ENCODE peak calls at places on chromosomes 6 and 20, in five cellular contexts. One of them, this sample, is unnamed.

GRCh38 chr6:3732345-3733141 is 19.0 kb downstream of the PXDC1 start:
- DNase-seq in choroid plexus epithelial cell: peak
- DNase-seq in gastrocnemius medialis: peak
- DNase-seq in tibial artery: peak
- DNase-seq in BJ: no peak
- DNase-seq in this sample: peak

GRCh38 chr6:139436521-139437348 is 62.3 kb upstream of the CITED2 start:
- DNase-seq in choroid plexus epithelial cell: no peak
- DNase-seq in gastrocnemius medialis: no peak
- DNase-seq in tibial artery: no peak
- DNase-seq in BJ: no peak
- DNase-seq in this sample: no peak

GRCh38 chr20:36775826-36776225 is 2.3 kb upstream of the DSN1 start:
- DNase-seq in choroid plexus epithelial cell: no peak
- DNase-seq in gastrocnemius medialis: no peak
- DNase-seq in tibial artery: no peak
- DNase-seq in BJ: no peak
- DNase-seq in this sample: no peak

GRCh38 chr6:31407699-31408098 is 4.3 kb downstream of the MICA start:
- DNase-seq in choroid plexus epithelial cell: peak
- DNase-seq in gastrocnemius medialis: no peak
- DNase-seq in tibial artery: no peak
- DNase-seq in BJ: peak
- DNase-seq in this sample: no peak

GRCh38 chr20:33789109-33789857 is 21.9 kb upstream of the CHMP4B start:
- DNase-seq in choroid plexus epithelial cell: peak
- DNase-seq in gastrocnemius medialis: peak
- DNase-seq in tibial artery: no peak
- DNase-seq in BJ: peak
- DNase-seq in this sample: peak

GRCh38 chr6:50925548-50925947 is 106.9 kb downstream of the TFAP2B start:
- DNase-seq in choroid plexus epithelial cell: no peak
- DNase-seq in gastrocnemius medialis: no peak
- DNase-seq in tibial artery: no peak
- DNase-seq in BJ: no peak
- DNase-seq in this sample: no peak

GRCh38 chr6:78089551-78089950 is 436.7 kb downstream of the MEI4 start:
- DNase-seq in choroid plexus epithelial cell: no peak
- DNase-seq in gastrocnemius medialis: no peak
- DNase-seq in tibial artery: no peak
- DNase-seq in BJ: no peak
- DNase-seq in this sample: no peak

GRCh38 chr20:5265339-5265985 is 51.3 kb downstream of the PROKR2 start:
- DNase-seq in choroid plexus epithelial cell: no peak
- DNase-seq in gastrocnemius medialis: no peak
- DNase-seq in tibial artery: no peak
- DNase-seq in BJ: no peak
- DNase-seq in this sample: no peak

GRCh38 chr20:34254979-34255378 is 13.8 kb downstream of the ASIP start:
- DNase-seq in choroid plexus epithelial cell: no peak
- DNase-seq in gastrocnemius medialis: no peak
- DNase-seq in tibial artery: no peak
- DNase-seq in BJ: no peak
- DNase-seq in this sample: no peak

GRCh38 chr6:154602708-154603107 is 92.2 kb upstream of the CNKSR3 start:
- DNase-seq in choroid plexus epithelial cell: no peak
- DNase-seq in gastrocnemius medialis: no peak
- DNase-seq in tibial artery: no peak
- DNase-seq in BJ: no peak
- DNase-seq in this sample: no peak

GRCh38 chr6:129662406-129662766 is 47.6 kb downstream of the ARHGAP18 start:
- DNase-seq in choroid plexus epithelial cell: no peak
- DNase-seq in gastrocnemius medialis: no peak
- DNase-seq in tibial artery: no peak
- DNase-seq in BJ: no peak
- DNase-seq in this sample: no peak

GRCh38 chr6:74971631-74972030 is 234.2 kb downstream of the COL12A1 start:
- DNase-seq in choroid plexus epithelial cell: peak
- DNase-seq in gastrocnemius medialis: no peak
- DNase-seq in tibial artery: no peak
- DNase-seq in BJ: no peak
- DNase-seq in this sample: no peak

GRCh38 chr20:39233755-39234154 is 271.6 kb downstream of the DHX35 start:
- DNase-seq in choroid plexus epithelial cell: no peak
- DNase-seq in gastrocnemius medialis: no peak
- DNase-seq in tibial artery: no peak
- DNase-seq in BJ: no peak
- DNase-seq in this sample: no peak

GRCh38 chr6:111573118-111573883 is 32.4 kb downstream of the TRAF3IP2 start:
- DNase-seq in choroid plexus epithelial cell: peak
- DNase-seq in gastrocnemius medialis: no peak
- DNase-seq in tibial artery: peak
- DNase-seq in BJ: no peak
- DNase-seq in this sample: no peak

GRCh38 chr6:126447367-126447766 is 107.5 kb downstream of the CENPW start:
- DNase-seq in choroid plexus epithelial cell: no peak
- DNase-seq in gastrocnemius medialis: no peak
- DNase-seq in tibial artery: no peak
- DNase-seq in BJ: no peak
- DNase-seq in this sample: no peak

GRCh38 chr20:36573798-36574277 is 441 bp downstream of the TGIF2 start:
- DNase-seq in choroid plexus epithelial cell: no peak
- DNase-seq in gastrocnemius medialis: no peak
- DNase-seq in tibial artery: no peak
- DNase-seq in BJ: no peak
- DNase-seq in this sample: peak

GRCh38 chr6:163417595-163417994 is 3.1 kb downstream of the QKI start:
- DNase-seq in choroid plexus epithelial cell: no peak
- DNase-seq in gastrocnemius medialis: no peak
- DNase-seq in tibial artery: no peak
- DNase-seq in BJ: no peak
- DNase-seq in this sample: no peak

GRCh38 chr20:45341939-45342862 is 6.0 kb downstream of the SDC4 start:
- DNase-seq in choroid plexus epithelial cell: peak
- DNase-seq in gastrocnemius medialis: peak
- DNase-seq in tibial artery: peak
- DNase-seq in BJ: no peak
- DNase-seq in this sample: peak

GRCh38 chr6:4446982-4447381 is 311.6 kb upstream of the ECI2 start:
- DNase-seq in choroid plexus epithelial cell: peak
- DNase-seq in gastrocnemius medialis: no peak
- DNase-seq in tibial artery: no peak
- DNase-seq in BJ: peak
- DNase-seq in this sample: no peak

GRCh38 chr6:167091149-167092107 is 31.5 kb upstream of the CCR6 start:
- DNase-seq in choroid plexus epithelial cell: no peak
- DNase-seq in gastrocnemius medialis: no peak
- DNase-seq in tibial artery: no peak
- DNase-seq in BJ: no peak
- DNase-seq in this sample: no peak

GRCh38 chr20:49978685-49979029 is 4.1 kb upstream of the SNAI1 start:
- DNase-seq in choroid plexus epithelial cell: no peak
- DNase-seq in gastrocnemius medialis: no peak
- DNase-seq in tibial artery: no peak
- DNase-seq in BJ: no peak
- DNase-seq in this sample: no peak

GRCh38 chr20:49976542-49976941 is 6.2 kb upstream of the SNAI1 start:
- DNase-seq in choroid plexus epithelial cell: no peak
- DNase-seq in gastrocnemius medialis: no peak
- DNase-seq in tibial artery: no peak
- DNase-seq in BJ: no peak
- DNase-seq in this sample: no peak

GRCh38 chr20:49980140-49981008 is 2.4 kb upstream of the SNAI1 start:
- DNase-seq in choroid plexus epithelial cell: no peak
- DNase-seq in gastrocnemius medialis: no peak
- DNase-seq in tibial artery: no peak
- DNase-seq in BJ: no peak
- DNase-seq in this sample: no peak

GRCh38 chr20:49981218-49982071 is 1.3 kb upstream of the SNAI1 start:
- DNase-seq in choroid plexus epithelial cell: no peak
- DNase-seq in gastrocnemius medialis: no peak
- DNase-seq in tibial artery: no peak
- DNase-seq in BJ: no peak
- DNase-seq in this sample: no peak

GRCh38 chr20:49979030-49979832 is 3.5 kb upstream of the SNAI1 start:
- DNase-seq in choroid plexus epithelial cell: no peak
- DNase-seq in gastrocnemius medialis: no peak
- DNase-seq in tibial artery: no peak
- DNase-seq in BJ: no peak
- DNase-seq in this sample: peak
- H3K4me3 ChIP-seq in choroid plexus epithelial cell: peak
- H3K4me3 ChIP-seq in gastrocnemius medialis: no peak
- H3K4me3 ChIP-seq in tibial artery: peak
- H3K4me3 ChIP-seq in BJ: peak
- H3K4me3 ChIP-seq in this sample: peak

DNA sequence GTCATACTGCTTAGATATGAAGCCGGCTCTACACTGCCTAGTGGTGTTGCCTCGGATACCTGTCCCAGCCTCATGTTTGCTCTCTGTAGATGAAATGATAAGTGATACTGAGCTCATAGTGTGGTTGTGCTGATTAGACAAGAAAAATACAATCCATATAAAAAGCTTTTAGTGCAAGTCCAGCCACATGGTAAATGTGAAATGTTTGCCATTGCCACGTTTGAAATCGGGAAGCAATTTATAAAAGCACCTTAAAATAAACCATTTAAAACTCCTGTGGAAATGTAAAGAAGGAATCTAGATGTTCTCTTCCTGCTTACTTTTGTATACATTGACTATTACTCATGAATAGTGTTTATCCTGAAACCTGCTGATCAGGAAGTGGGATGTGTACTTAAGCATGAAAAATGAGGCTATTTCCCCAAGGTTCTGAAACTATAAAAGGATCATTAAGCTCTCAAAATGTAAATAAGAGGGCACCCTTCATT is 13.2 kb upstream of the PBOV1 start:
- DNase-seq in choroid plexus epithelial cell: no peak
- DNase-seq in gastrocnemius medialis: no peak
- DNase-seq in tibial artery: no peak
- DNase-seq in BJ: no peak
- DNase-seq in this sample: no peak
- H3K4me3 ChIP-seq in choroid plexus epithelial cell: no peak
- H3K4me3 ChIP-seq in gastrocnemius medialis: no peak
- H3K4me3 ChIP-seq in tibial artery: no peak
- H3K4me3 ChIP-seq in BJ: no peak
- H3K4me3 ChIP-seq in this sample: no peak

GRCh38 chr20:43893930-43894329 is 20.7 kb upstream of the TOX2 start:
- DNase-seq in choroid plexus epithelial cell: no peak
- DNase-seq in gastrocnemius medialis: no peak
- DNase-seq in tibial artery: no peak
- DNase-seq in BJ: no peak
- DNase-seq in this sample: no peak
- H3K4me3 ChIP-seq in choroid plexus epithelial cell: no peak
- H3K4me3 ChIP-seq in gastrocnemius medialis: no peak
- H3K4me3 ChIP-seq in tibial artery: no peak
- H3K4me3 ChIP-seq in BJ: no peak
- H3K4me3 ChIP-seq in this sample: no peak

GRCh38 chr6:29827579-29828470 is at the start of gene HLA-G:
- DNase-seq in choroid plexus epithelial cell: no peak
- DNase-seq in gastrocnemius medialis: no peak
- DNase-seq in tibial artery: no peak
- DNase-seq in BJ: no peak
- DNase-seq in this sample: no peak
- H3K4me3 ChIP-seq in choroid plexus epithelial cell: no peak
- H3K4me3 ChIP-seq in gastrocnemius medialis: peak
- H3K4me3 ChIP-seq in tibial artery: peak
- H3K4me3 ChIP-seq in BJ: no peak
- H3K4me3 ChIP-seq in this sample: peak

GRCh38 chr6:143746202-143747119 is 68.7 kb downstream of the PHACTR2 start:
- DNase-seq in choroid plexus epithelial cell: no peak
- DNase-seq in gastrocnemius medialis: no peak
- DNase-seq in tibial artery: no peak
- DNase-seq in BJ: no peak
- DNase-seq in this sample: no peak
- H3K4me3 ChIP-seq in choroid plexus epithelial cell: no peak
- H3K4me3 ChIP-seq in gastrocnemius medialis: peak
- H3K4me3 ChIP-seq in tibial artery: peak
- H3K4me3 ChIP-seq in BJ: no peak
- H3K4me3 ChIP-seq in this sample: peak

GRCh38 chr6:99590728-99591672 is 15.6 kb upstream of the PRDM13 start:
- DNase-seq in choroid plexus epithelial cell: no peak
- DNase-seq in gastrocnemius medialis: no peak
- DNase-seq in tibial artery: no peak
- DNase-seq in BJ: no peak
- DNase-seq in this sample: peak
- H3K4me3 ChIP-seq in choroid plexus epithelial cell: no peak
- H3K4me3 ChIP-seq in gastrocnemius medialis: peak
- H3K4me3 ChIP-seq in tibial artery: no peak
- H3K4me3 ChIP-seq in BJ: no peak
- H3K4me3 ChIP-seq in this sample: peak